ENCODE peak calls at places on chromosomes 2 and 18, in ten cellular contexts. U is fibroblast of lung; Z is body of pancreas; B is DND-41; D is mammary epithelial cell; Q is PC-9; W is GM12878; G is naive thymus-derived CD4-positive, alpha-beta T cell; M is left lung; J is upper lobe of right lung. A is an unnamed sample.

GRCh38 chr2:208069186-208069585 is 43.9 kb upstream of the PLEKHM3 start:
- DNase-seq in U (no peak), Z (no peak), B (no peak), D (no peak), Q (no peak), W (no peak), G (no peak), M (no peak), J (no peak), A (no peak)

GRCh38 chr2:238855891-238856580 is 8.2 kb downstream of the TWIST2 start:
- DNase-seq in U (no peak), Z (no peak), B (no peak), D (no peak), Q (no peak), W (no peak), G (no peak), M (no peak), J (no peak), A (no peak)

GRCh38 chr2:149021271-149021719 is 17.2 kb upstream of the LYPD6B start:
- DNase-seq in U (peak; percentile 25), Z (no peak), B (no peak), D (no peak), Q (no peak), W (peak; percentile 75), G (no peak), M (no peak), J (no peak), A (no peak)

GRCh38 chr2:55418512-55419235 is 982 bp downstream of the CCDC88A start:
- DNase-seq in U (no peak), Z (no peak), B (no peak), D (peak; percentile 14), Q (no peak), W (no peak), G (peak; percentile 14), M (no peak), J (no peak), A (no peak)

GRCh38 chr2:70767094-70767698 is 804 bp downstream of the ADD2 start:
- DNase-seq in U (no peak), Z (peak; percentile 11), B (no peak), D (no peak), Q (no peak), W (no peak), G (peak; percentile 15), M (peak; percentile 61), J (no peak), A (no peak)

GRCh38 chr18:37483221-37483971 is 82.2 kb downstream of the CELF4 start:
- DNase-seq in U (peak; percentile 35), Z (peak; percentile 23), B (peak; percentile 75), D (peak; percentile 27), Q (no peak), W (no peak), G (no peak), M (no peak), J (no peak), A (no peak)

GRCh38 chr2:8392098-8392844 is 289.6 kb upstream of the ID2 start:
- DNase-seq in U (no peak), Z (no peak), B (no peak), D (no peak), Q (no peak), W (no peak), G (no peak), M (no peak), J (no peak), A (no peak)

GRCh38 chr2:2828774-2829368 is 497.8 kb upstream of the MYT1L start:
- DNase-seq in U (no peak), Z (no peak), B (no peak), D (no peak), Q (no peak), W (no peak), G (no peak), M (no peak), J (no peak), A (no peak)

GRCh38 chr2:199085201-199085750 is 372.5 kb downstream of the SATB2 start:
- DNase-seq in U (peak; percentile 47), Z (no peak), B (no peak), D (peak; percentile 4), Q (no peak), W (no peak), G (no peak), M (no peak), J (no peak), A (no peak)

GRCh38 chr2:23452853-23453420 is 68.0 kb downstream of the KLHL29 start:
- DNase-seq in U (peak; percentile 21), Z (no peak), B (peak; percentile 76), D (peak; percentile 23), Q (no peak), W (peak; percentile 33), G (peak; percentile 70), M (no peak), J (no peak), A (no peak)

GRCh38 chr2:172249986-172250385 is 147.3 kb upstream of the DLX2 start:
- DNase-seq in U (peak; percentile 76), Z (no peak), B (no peak), D (peak; percentile 87), Q (peak; percentile 64), W (no peak), G (no peak), M (no peak), J (no peak), A (no peak)

GRCh38 chr2:130327703-130328527 is 14.8 kb upstream of the IMP4 start:
- DNase-seq in U (peak; percentile 63), Z (no peak), B (no peak), D (peak; percentile 82), Q (no peak), W (no peak), G (no peak), M (peak; percentile 75), J (no peak), A (no peak)

GRCh38 chr2:38682008-38682575 is 16.2 kb downstream of the GALM start:
- DNase-seq in U (no peak), Z (no peak), B (no peak), D (no peak), Q (no peak), W (no peak), G (no peak), M (no peak), J (no peak), A (no peak)

GRCh38 chr2:29462293-29462692 is 347.1 kb downstream of the CLIP4 start:
- DNase-seq in U (no peak), Z (no peak), B (no peak), D (peak; percentile 51), Q (no peak), W (no peak), G (no peak), M (no peak), J (no peak), A (no peak)

GRCh38 chr2:211070547-211070946 is 514.1 kb downstream of the CPS1 start:
- DNase-seq in U (no peak), Z (no peak), B (no peak), D (no peak), Q (no peak), W (no peak), G (no peak), M (no peak), J (no peak), A (no peak)

GRCh38 chr2:219128401-219128800 is 32.2 kb downstream of the NHEJ1 start:
- DNase-seq in U (no peak), Z (no peak), B (no peak), D (no peak), Q (no peak), W (no peak), G (no peak), M (no peak), J (no peak), A (no peak)

GRCh38 chr2:219125886-219126270 is 34.7 kb downstream of the NHEJ1 start:
- DNase-seq in U (peak; percentile 56), Z (no peak), B (no peak), D (no peak), Q (no peak), W (no peak), G (no peak), M (no peak), J (no peak), A (no peak)

GRCh38 chr2:219126555-219126954 is 34.1 kb downstream of the NHEJ1 start:
- DNase-seq in U (no peak), Z (no peak), B (no peak), D (no peak), Q (no peak), W (no peak), G (no peak), M (no peak), J (no peak), A (no peak)

GRCh38 chr2:219125225-219125885 is 35.3 kb downstream of the NHEJ1 start:
- DNase-seq in U (peak; percentile 99), Z (no peak), B (no peak), D (peak; percentile 90), Q (no peak), W (no peak), G (no peak), M (peak; percentile 85), J (peak; percentile 86), A (peak; percentile 75)

DNA sequence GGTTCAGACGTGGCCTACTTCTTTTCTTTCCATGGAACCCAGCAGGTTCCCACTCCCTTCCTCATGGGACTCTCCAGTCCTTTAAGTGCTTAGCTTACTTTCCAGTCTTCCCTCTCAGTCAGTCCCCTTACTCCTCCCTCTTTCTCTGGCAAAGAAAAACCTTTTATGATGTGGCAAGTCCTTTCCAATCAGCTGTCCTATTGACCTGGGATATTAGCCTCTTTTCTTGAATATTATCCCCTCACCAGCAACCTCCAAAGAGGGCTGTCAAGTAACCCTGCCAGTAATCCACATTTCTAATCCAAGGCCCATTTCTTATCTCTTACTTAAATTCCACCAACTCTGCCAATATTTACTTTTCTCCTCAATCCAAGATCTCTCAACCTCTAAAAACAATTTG is 33.4 kb downstream of the NHEJ1 start:
- DNase-seq in U (no peak), Z (no peak), B (no peak), D (no peak), Q (no peak), W (no peak), G (no peak), M (no peak), J (no peak), A (no peak)
- H3K27ac ChIP-seq in U (no peak overlapping the region), Z (peak overlapping the region; percentile 26), B (no peak overlapping the region), D (no peak overlapping the region), Q (no peak overlapping the region), W (no peak overlapping the region), G (no peak overlapping the region), M (no peak overlapping the region), J (no peak overlapping the region), A (no peak overlapping the region)

GRCh38 chr2:96252526-96252925 is 13.3 kb downstream of the TMEM127 start:
- DNase-seq in U (no peak), Z (no peak), B (no peak), D (no peak), Q (no peak), W (no peak), G (no peak), M (no peak), J (no peak), A (no peak)
- H3K27ac ChIP-seq in U (no peak overlapping the region), Z (no peak overlapping the region), B (no peak overlapping the region), D (no peak overlapping the region), Q (no peak overlapping the region), W (no peak overlapping the region), G (no peak overlapping the region), M (no peak overlapping the region), J (no peak overlapping the region), A (peak overlapping the region; percentile 53)

GRCh38 chr2:186669146-186669545 is 24.7 kb upstream of the FAM171B start:
- DNase-seq in U (no peak), Z (no peak), B (no peak), D (no peak), Q (no peak), W (no peak), G (no peak), M (no peak), J (no peak), A (no peak)
- H3K27ac ChIP-seq in U (no peak overlapping the region), Z (no peak overlapping the region), B (no peak overlapping the region), D (no peak overlapping the region), Q (no peak overlapping the region), W (no peak overlapping the region), G (no peak overlapping the region), M (no peak overlapping the region), J (no peak overlapping the region), A (no peak overlapping the region)

GRCh38 chr2:1685078-1685956 is 59.0 kb downstream of the PXDN start:
- DNase-seq in U (no peak), Z (no peak), B (no peak), D (no peak), Q (no peak), W (no peak), G (no peak), M (no peak), J (peak; percentile 59), A (no peak)
- H3K27ac ChIP-seq in U (no peak overlapping the region), Z (no peak overlapping the region), B (no peak overlapping the region), D (no peak overlapping the region), Q (peak overlapping the region; percentile 70), W (no peak overlapping the region), G (no peak overlapping the region), M (no peak overlapping the region), J (no peak overlapping the region), A (no peak overlapping the region)

A was measured in breast epithelium.